ENCODE peak calls at places on chromosomes 7 and 10, in six cellular contexts. One of them, this sample, is unnamed.

GRCh38 chr7:30196408-30196807 is 61.6 kb downstream of the MTURN start:
- DNase-seq in mesenchymal stem cell: no peak
- DNase-seq in mesendoderm: peak
- DNase-seq in H9: no peak
- DNase-seq in IMR-90: no peak
- DNase-seq in trophoblast cell: no peak
- DNase-seq in this sample: no peak

GRCh38 chr7:144086730-144087129 is 652 bp downstream of the OR2A12 start:
- DNase-seq in IMR-90: no peak
- DNase-seq in mesendoderm: no peak
- DNase-seq in H9: no peak
- DNase-seq in mesenchymal stem cell: no peak
- DNase-seq in trophoblast cell: no peak
- DNase-seq in this sample: no peak

GRCh38 chr10:102876747-102877153 is 7.5 kb downstream of the AS3MT start:
- DNase-seq in H9: no peak
- DNase-seq in mesendoderm: no peak
- DNase-seq in IMR-90: no peak
- DNase-seq in trophoblast cell: no peak
- DNase-seq in mesenchymal stem cell: no peak
- DNase-seq in this sample: no peak

GRCh38 chr10:115093776-115094361 is 704 bp downstream of the ATRNL1 start:
- DNase-seq in trophoblast cell: no peak
- DNase-seq in IMR-90: no peak
- DNase-seq in mesendoderm: peak
- DNase-seq in H9: peak
- DNase-seq in mesenchymal stem cell: peak
- DNase-seq in this sample: peak

GRCh38 chr7:135098391-135098790 is 49.5 kb upstream of the TMEM140 start:
- DNase-seq in mesenchymal stem cell: no peak
- DNase-seq in mesendoderm: peak
- DNase-seq in H9: no peak
- DNase-seq in IMR-90: no peak
- DNase-seq in trophoblast cell: peak
- DNase-seq in this sample: no peak

GRCh38 chr7:38822556-38822955 is 86.4 kb downstream of the VPS41 start:
- DNase-seq in trophoblast cell: no peak
- DNase-seq in mesendoderm: no peak
- DNase-seq in IMR-90: peak
- DNase-seq in H9: no peak
- DNase-seq in mesenchymal stem cell: no peak
- DNase-seq in this sample: no peak

GRCh38 chr10:31644931-31645633 is 283.5 kb downstream of the ARHGAP12 start:
- DNase-seq in H9: no peak
- DNase-seq in mesendoderm: no peak
- DNase-seq in mesenchymal stem cell: peak
- DNase-seq in trophoblast cell: no peak
- DNase-seq in IMR-90: peak
- DNase-seq in this sample: no peak

GRCh38 chr7:20870977-20871376 is 84.3 kb upstream of the SP8 start:
- DNase-seq in mesendoderm: no peak
- DNase-seq in H9: no peak
- DNase-seq in IMR-90: no peak
- DNase-seq in mesenchymal stem cell: no peak
- DNase-seq in trophoblast cell: no peak
- DNase-seq in this sample: no peak

GRCh38 chr7:68245688-68246087 is 1249.1 kb downstream of the TYW1 start:
- DNase-seq in mesenchymal stem cell: no peak
- DNase-seq in mesendoderm: peak
- DNase-seq in trophoblast cell: no peak
- DNase-seq in H9: peak
- DNase-seq in IMR-90: no peak
- DNase-seq in this sample: no peak

GRCh38 chr10:72122221-72122620 is 33.9 kb upstream of the SPOCK2 start:
- DNase-seq in trophoblast cell: no peak
- DNase-seq in mesendoderm: no peak
- DNase-seq in IMR-90: no peak
- DNase-seq in mesenchymal stem cell: no peak
- DNase-seq in H9: no peak
- DNase-seq in this sample: no peak

GRCh38 chr7:50661345-50662058 is 96.3 kb upstream of the DDC start:
- DNase-seq in IMR-90: no peak
- DNase-seq in trophoblast cell: no peak
- DNase-seq in mesenchymal stem cell: no peak
- DNase-seq in H9: no peak
- DNase-seq in mesendoderm: no peak
- DNase-seq in this sample: no peak

GRCh38 chr7:29207469-29207868 is 12.9 kb downstream of the CHN2 start:
- DNase-seq in trophoblast cell: no peak
- DNase-seq in mesenchymal stem cell: no peak
- DNase-seq in IMR-90: no peak
- DNase-seq in mesendoderm: no peak
- DNase-seq in H9: no peak
- DNase-seq in this sample: no peak

GRCh38 chr7:130388671-130389070 is 8.4 kb downstream of the CPA1 start:
- DNase-seq in H9: no peak
- DNase-seq in trophoblast cell: no peak
- DNase-seq in IMR-90: no peak
- DNase-seq in mesendoderm: no peak
- DNase-seq in mesenchymal stem cell: no peak
- DNase-seq in this sample: no peak

GRCh38 chr7:82164410-82164809 is 279.2 kb downstream of the CACNA2D1 start:
- DNase-seq in mesenchymal stem cell: no peak
- DNase-seq in IMR-90: no peak
- DNase-seq in mesendoderm: no peak
- DNase-seq in trophoblast cell: no peak
- DNase-seq in H9: no peak
- DNase-seq in this sample: no peak

GRCh38 chr10:122147731-122148130 is 123.4 kb upstream of the BTBD16 start:
- DNase-seq in mesendoderm: no peak
- DNase-seq in trophoblast cell: no peak
- DNase-seq in H9: no peak
- DNase-seq in mesenchymal stem cell: no peak
- DNase-seq in IMR-90: no peak
- DNase-seq in this sample: no peak

GRCh38 chr7:28078036-28078901 is 102.3 kb downstream of the JAZF1 start:
- DNase-seq in mesendoderm: no peak
- DNase-seq in mesenchymal stem cell: peak
- DNase-seq in IMR-90: peak
- DNase-seq in trophoblast cell: no peak
- DNase-seq in H9: no peak
- DNase-seq in this sample: no peak

GRCh38 chr10:23999445-23999844 is 209.5 kb upstream of the KIAA1217 start:
- DNase-seq in IMR-90: no peak
- DNase-seq in H9: no peak
- DNase-seq in mesendoderm: no peak
- DNase-seq in mesenchymal stem cell: no peak
- DNase-seq in trophoblast cell: no peak
- DNase-seq in this sample: no peak

GRCh38 chr7:104395162-104395561 is 66.8 kb downstream of the LHFPL3 start:
- DNase-seq in trophoblast cell: no peak
- DNase-seq in H9: no peak
- DNase-seq in mesendoderm: no peak
- DNase-seq in IMR-90: no peak
- DNase-seq in mesenchymal stem cell: no peak
- DNase-seq in this sample: no peak

GRCh38 chr7:106858618-106859532 is 6.2 kb upstream of the PIK3CG start:
- DNase-seq in mesenchymal stem cell: no peak
- DNase-seq in trophoblast cell: no peak
- DNase-seq in H9: no peak
- DNase-seq in mesendoderm: no peak
- DNase-seq in IMR-90: no peak
- DNase-seq in this sample: no peak

DNA sequence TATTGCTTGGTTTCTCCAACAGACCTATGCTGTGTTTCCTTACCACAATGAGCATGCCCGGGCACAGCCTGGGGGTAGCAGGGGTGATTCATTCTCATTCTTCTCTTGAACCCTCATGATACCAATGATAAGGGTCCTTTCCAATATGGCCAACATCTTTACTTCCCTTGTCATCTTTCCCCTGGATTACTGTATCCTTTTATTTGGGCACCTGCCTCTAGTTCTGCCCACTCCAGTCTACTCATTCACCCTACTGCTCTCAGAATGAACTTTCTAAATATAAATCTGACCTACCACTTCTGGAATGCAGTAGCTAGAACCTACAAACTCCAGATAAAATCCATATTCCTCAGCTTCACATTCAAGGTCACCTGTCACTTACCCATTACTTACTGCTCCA is 26.4 kb upstream of the ITPRID1 start:
- DNase-seq in mesendoderm: no peak
- DNase-seq in IMR-90: no peak
- DNase-seq in H9: no peak
- DNase-seq in trophoblast cell: no peak
- DNase-seq in mesenchymal stem cell: no peak
- DNase-seq in this sample: no peak
- H3K23ac ChIP-seq in mesendoderm: no peak
- H3K23ac ChIP-seq in IMR-90: no peak
- H3K23ac ChIP-seq in H9: no peak
- H3K23ac ChIP-seq in trophoblast cell: no peak
- H3K23ac ChIP-seq in mesenchymal stem cell: no peak
- H3K23ac ChIP-seq in this sample: no peak

DNA sequence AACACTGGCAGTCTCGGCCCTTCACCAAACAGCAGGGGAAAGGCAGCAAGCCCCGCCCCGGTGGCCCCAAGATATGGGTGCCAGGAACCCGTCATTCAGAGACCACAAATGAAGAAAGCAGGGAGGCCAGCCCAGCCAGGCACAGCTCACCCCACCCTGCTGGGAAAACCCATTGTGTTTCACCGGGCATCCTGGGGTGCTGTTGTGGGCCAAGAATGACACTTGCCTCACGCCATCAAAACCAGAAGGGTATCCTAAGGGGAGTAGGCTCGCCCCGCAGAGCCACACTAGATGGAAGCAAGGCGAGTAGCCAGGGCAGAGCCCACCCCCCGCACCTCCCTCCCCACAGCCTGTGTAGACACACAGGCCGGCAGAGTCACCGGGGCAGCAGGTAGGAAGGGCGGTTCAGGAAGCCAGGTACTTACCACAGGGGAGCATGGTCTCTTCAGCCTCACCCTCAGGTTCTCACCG is 72.5 kb upstream of the KCNMA1 start:
- DNase-seq in trophoblast cell: no peak
- DNase-seq in IMR-90: no peak
- DNase-seq in mesendoderm: peak
- DNase-seq in mesenchymal stem cell: no peak
- DNase-seq in H9: peak
- DNase-seq in this sample: no peak
- H2AK5ac ChIP-seq in trophoblast cell: no peak
- H2AK5ac ChIP-seq in IMR-90: no peak
- H2AK5ac ChIP-seq in mesendoderm: no peak
- H2AK5ac ChIP-seq in mesenchymal stem cell: no peak
- H2AK5ac ChIP-seq in H9: no peak
- H2AK5ac ChIP-seq in this sample: peak

GRCh38 chr7:26151953-26152781 is at the start of gene NFE2L3:
- DNase-seq in H9: peak
- DNase-seq in mesenchymal stem cell: peak
- DNase-seq in IMR-90: peak
- DNase-seq in mesendoderm: peak
- DNase-seq in trophoblast cell: peak
- DNase-seq in this sample: peak
- H3K23ac ChIP-seq in H9: no peak
- H3K23ac ChIP-seq in mesenchymal stem cell: no peak
- H3K23ac ChIP-seq in IMR-90: peak
- H3K23ac ChIP-seq in mesendoderm: no peak
- H3K23ac ChIP-seq in trophoblast cell: no peak
- H3K23ac ChIP-seq in this sample: peak

GRCh38 chr7:55190511-55191160 is 171.8 kb downstream of the EGFR start:
- DNase-seq in IMR-90: no peak
- DNase-seq in trophoblast cell: no peak
- DNase-seq in H9: no peak
- DNase-seq in mesenchymal stem cell: no peak
- DNase-seq in mesendoderm: no peak
- DNase-seq in this sample: no peak
- H2AK5ac ChIP-seq in IMR-90: peak
- H2AK5ac ChIP-seq in trophoblast cell: no peak
- H2AK5ac ChIP-seq in H9: no peak
- H2AK5ac ChIP-seq in mesenchymal stem cell: no peak
- H2AK5ac ChIP-seq in mesendoderm: no peak
- H2AK5ac ChIP-seq in this sample: no peak

DNA sequence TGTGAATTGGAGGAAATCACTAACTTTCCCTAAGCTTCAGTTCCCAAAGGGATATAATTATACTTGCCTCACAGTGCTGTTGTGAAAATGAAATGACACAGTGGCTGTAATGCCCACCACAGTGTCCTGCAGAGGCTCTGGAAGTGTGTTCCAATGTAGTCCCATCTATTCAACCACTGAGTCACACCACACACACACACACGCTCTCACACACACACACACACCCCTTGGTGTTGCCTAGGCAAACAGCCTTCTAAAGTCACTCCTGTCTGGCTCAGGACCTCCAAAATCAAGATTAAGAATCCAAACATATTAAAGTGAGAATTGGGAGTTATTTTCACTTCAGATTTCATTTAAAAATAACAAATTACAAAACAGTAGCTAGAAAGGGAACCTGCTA is 73.3 kb downstream of the NRCAM start:
- DNase-seq in mesenchymal stem cell: no peak
- DNase-seq in IMR-90: no peak
- DNase-seq in mesendoderm: no peak
- DNase-seq in H9: no peak
- DNase-seq in trophoblast cell: no peak
- DNase-seq in this sample: no peak
- H3K23ac ChIP-seq in mesenchymal stem cell: no peak
- H3K23ac ChIP-seq in IMR-90: no peak
- H3K23ac ChIP-seq in mesendoderm: no peak
- H3K23ac ChIP-seq in H9: no peak
- H3K23ac ChIP-seq in trophoblast cell: no peak
- H3K23ac ChIP-seq in this sample: no peak

DNA sequence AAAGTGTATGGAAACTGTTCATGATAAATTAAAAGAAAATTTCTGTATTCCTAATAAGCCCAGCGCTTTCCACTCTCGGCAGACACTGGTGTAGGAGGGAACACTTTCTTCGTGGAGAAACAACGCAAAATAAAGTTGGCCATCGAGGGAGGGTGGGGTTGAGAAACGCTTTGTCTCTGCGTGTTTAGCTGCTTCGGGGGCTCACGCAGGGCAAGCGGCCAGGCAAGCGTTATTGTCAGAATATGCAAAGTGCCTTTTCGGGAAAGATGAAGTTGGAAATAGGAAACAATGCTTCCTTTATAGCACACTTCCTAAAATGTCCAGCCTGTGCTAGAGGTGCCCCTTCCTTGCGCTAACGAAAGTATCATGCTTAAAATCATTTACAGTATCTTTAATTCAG is 1.9 kb upstream of the EBF3 start:
- DNase-seq in IMR-90: no peak
- DNase-seq in mesendoderm: no peak
- DNase-seq in mesenchymal stem cell: no peak
- DNase-seq in H9: no peak
- DNase-seq in trophoblast cell: no peak
- DNase-seq in this sample: no peak
- H2AK5ac ChIP-seq in IMR-90: no peak
- H2AK5ac ChIP-seq in mesendoderm: no peak
- H2AK5ac ChIP-seq in mesenchymal stem cell: no peak
- H2AK5ac ChIP-seq in H9: no peak
- H2AK5ac ChIP-seq in trophoblast cell: no peak
- H2AK5ac ChIP-seq in this sample: no peak

This sample was measured in neuronal stem cell.